ENCODE peak calls at places on chromosomes 1 and 21, in eight cellular contexts. H is thyroid gland, M is B cell, Q is AG09309, N is thoracic aorta, P is WTC11, U is psoas muscle, I is transverse colon. R is an unnamed sample.
A peak's percentile ranks its signal among the peaks of the same experiment; 100 is the strongest.

GRCh38 chr21:30713786-30714185 is 4.8 kb downstream of the KRTAP21-3 start:
- DNase-seq in H (no peak), M (no peak), Q (no peak), N (no peak), P (no peak), U (no peak), I (no peak), R (no peak)

GRCh38 chr1:19360026-19360813 is 48.1 kb downstream of the SLC66A1 start:
- DNase-seq in H (no peak), M (no peak), Q (no peak), N (no peak), P (no peak), U (no peak), I (no peak), R (no peak)

GRCh38 chr1:227174136-227174535 is 144.2 kb downstream of the CDC42BPA start:
- DNase-seq in H (no peak), M (no peak), Q (peak; percentile 53), N (no peak), P (no peak), U (no peak), I (no peak), R (no peak)

GRCh38 chr1:50139339-50139738 is 30.6 kb downstream of the ELAVL4 start:
- DNase-seq in H (no peak), M (no peak), Q (no peak), N (no peak), P (no peak), U (no peak), I (no peak), R (no peak)

GRCh38 chr21:35423694-35424093 is 374.6 kb upstream of the RUNX1 start:
- DNase-seq in H (no peak), M (no peak), Q (no peak), N (no peak), P (no peak), U (no peak), I (no peak), R (no peak)

GRCh38 chr1:9985001-9985400 is 12.0 kb upstream of the RBP7 start:
- DNase-seq in H (no peak), M (no peak), Q (no peak), N (no peak), P (no peak), U (no peak), I (no peak), R (no peak)

GRCh38 chr1:169102567-169102966 is 3.9 kb upstream of the ATP1B1 start:
- DNase-seq in H (peak; percentile 85), M (no peak), Q (no peak), N (no peak), P (no peak), U (no peak), I (peak; percentile 17), R (no peak)

GRCh38 chr1:153663211-153663610 is 4.7 kb downstream of the SNAPIN start:
- DNase-seq in H (no peak), M (no peak), Q (no peak), N (no peak), P (no peak), U (no peak), I (no peak), R (no peak)

GRCh38 chr1:221881805-221882581 is 140.1 kb upstream of the DUSP10 start:
- DNase-seq in H (no peak), M (no peak), Q (no peak), N (no peak), P (no peak), U (no peak), I (no peak), R (no peak)

GRCh38 chr1:236685917-236686814 is at the start of gene ACTN2:
- DNase-seq in H (peak; percentile 46), M (peak; percentile 71), Q (no peak), N (no peak), P (peak; percentile 68), U (peak; percentile 91), I (peak; percentile 40), R (peak; percentile 16)

GRCh38 chr21:44510508-44511218 is 29.3 kb downstream of the KRTAP10-1 start:
- DNase-seq in H (peak; percentile 77), M (peak; percentile 91), Q (no peak), N (no peak), P (peak; percentile 82), U (peak; percentile 60), I (peak; percentile 75), R (peak; percentile 78)

GRCh38 chr1:53014791-53015507 is 47.1 kb upstream of the PODN start:
- DNase-seq in H (peak; percentile 79), M (peak; percentile 75), Q (peak; percentile 77), N (peak; percentile 11), P (peak; percentile 61), U (peak; percentile 65), I (peak; percentile 85), R (peak; percentile 40)

GRCh38 chr1:197065549-197065948 is 1.5 kb downstream of the F13B start:
- DNase-seq in H (no peak), M (no peak), Q (peak; percentile 38), N (no peak), P (no peak), U (no peak), I (no peak), R (no peak)

GRCh38 chr1:16158025-16158424 is 2.2 kb upstream of the EPHA2 start:
- DNase-seq in H (no peak), M (no peak), Q (no peak), N (no peak), P (no peak), U (no peak), I (no peak), R (no peak)

GRCh38 chr1:235495030-235495429 is 9.2 kb downstream of the B3GALNT2 start:
- DNase-seq in H (no peak), M (no peak), Q (no peak), N (no peak), P (no peak), U (no peak), I (no peak), R (no peak)

GRCh38 chr1:91856996-91857395 is 29.0 kb downstream of the TGFBR3 start:
- DNase-seq in H (no peak), M (no peak), Q (peak; percentile 17), N (no peak), P (no peak), U (no peak), I (no peak), R (no peak)

GRCh38 chr1:6965062-6965913 is 180.0 kb downstream of the CAMTA1 start:
- DNase-seq in H (no peak), M (no peak), Q (no peak), N (no peak), P (no peak), U (no peak), I (no peak), R (no peak)

GRCh38 chr1:46595127-46595526 is 8.9 kb downstream of the MKNK1 start:
- DNase-seq in H (no peak), M (no peak), Q (no peak), N (no peak), P (no peak), U (peak; percentile 79), I (peak; percentile 57), R (no peak)

DNA sequence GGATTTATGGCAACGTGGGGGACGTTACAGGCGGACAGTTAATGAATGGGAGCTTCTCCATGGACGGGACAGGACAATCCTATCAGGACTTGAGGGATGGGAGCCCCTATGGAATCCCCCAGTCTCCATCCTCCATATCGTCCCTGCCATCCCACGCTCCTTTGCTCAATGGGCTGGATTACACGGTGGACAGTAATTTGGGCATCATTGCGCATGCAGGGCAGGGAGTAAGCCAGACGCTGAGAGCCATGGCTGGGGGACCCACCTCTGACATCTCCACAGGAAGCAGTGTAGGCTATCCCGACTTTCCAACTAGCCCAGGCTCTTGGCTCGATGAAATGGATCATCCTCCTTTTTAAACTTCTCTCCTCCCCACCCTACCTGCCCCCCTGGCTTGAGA is 44.2 kb downstream of the LHX4 start:
- DNase-seq in H (no peak), M (no peak), Q (no peak), N (no peak), P (no peak), U (no peak), I (no peak), R (no peak)
- TF ChIP-seq CTCF in H (no peak), M (no peak), Q (no peak), N (no peak), P (no peak), U (no peak), I (no peak), R (no peak)

GRCh38 chr21:17269760-17270159 is 243.1 kb upstream of the CXADR start:
- DNase-seq in H (no peak), M (no peak), Q (no peak), N (no peak), P (no peak), U (no peak), I (no peak), R (no peak)

DNA sequence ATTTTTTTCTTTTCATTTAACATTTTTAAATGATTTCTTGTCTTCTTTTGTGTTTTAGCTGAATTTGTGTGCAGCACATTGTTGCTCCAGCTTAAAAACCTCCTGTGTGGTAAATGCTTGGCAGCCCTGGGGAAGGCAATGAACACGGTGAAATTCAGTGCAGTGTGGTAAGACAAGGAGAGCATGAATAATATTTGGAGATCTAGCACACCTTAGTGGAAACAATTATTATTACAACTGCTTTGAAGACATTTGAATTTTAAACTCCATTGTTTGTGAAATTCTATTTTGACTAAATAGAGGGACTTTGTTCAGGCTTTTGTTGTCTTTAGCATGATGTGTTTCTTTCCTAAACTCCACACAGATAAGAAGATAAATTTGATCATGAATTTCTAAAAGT is 242.6 kb upstream of the CXADR start:
- DNase-seq in H (peak; percentile 41), M (no peak), Q (peak; percentile 17), N (no peak), P (no peak), U (no peak), I (no peak), R (no peak)
- TF ChIP-seq CTCF in H (peak; percentile 21), M (no peak), Q (no peak), N (peak; percentile 56), P (no peak), U (peak; percentile 58), I (peak; percentile 38), R (no peak)

DNA sequence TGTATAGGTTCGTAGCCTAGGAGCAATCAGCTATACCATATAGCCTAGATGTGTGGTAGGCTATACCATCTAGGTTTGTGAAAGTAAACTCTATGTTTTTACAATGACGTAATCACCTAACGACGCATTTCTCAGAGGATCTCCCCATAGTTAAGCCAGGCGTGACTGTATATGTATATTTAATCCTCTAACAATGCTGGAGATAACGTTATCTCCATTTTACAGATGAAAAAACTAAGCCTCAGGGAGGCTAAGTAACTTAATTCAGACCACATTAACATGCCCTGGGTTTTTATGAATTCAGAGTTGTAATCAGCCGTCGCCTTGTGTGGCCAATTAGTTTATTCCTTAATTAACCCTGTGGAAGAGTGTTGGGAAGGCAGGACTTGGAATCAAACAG is 107.7 kb upstream of the PLXNA2 start:
- DNase-seq in H (no peak), M (no peak), Q (no peak), N (no peak), P (no peak), U (no peak), I (no peak), R (no peak)
- TF ChIP-seq CTCF in H (no peak), M (no peak), Q (no peak), N (no peak), P (no peak), U (no peak), I (no peak), R (no peak)

DNA sequence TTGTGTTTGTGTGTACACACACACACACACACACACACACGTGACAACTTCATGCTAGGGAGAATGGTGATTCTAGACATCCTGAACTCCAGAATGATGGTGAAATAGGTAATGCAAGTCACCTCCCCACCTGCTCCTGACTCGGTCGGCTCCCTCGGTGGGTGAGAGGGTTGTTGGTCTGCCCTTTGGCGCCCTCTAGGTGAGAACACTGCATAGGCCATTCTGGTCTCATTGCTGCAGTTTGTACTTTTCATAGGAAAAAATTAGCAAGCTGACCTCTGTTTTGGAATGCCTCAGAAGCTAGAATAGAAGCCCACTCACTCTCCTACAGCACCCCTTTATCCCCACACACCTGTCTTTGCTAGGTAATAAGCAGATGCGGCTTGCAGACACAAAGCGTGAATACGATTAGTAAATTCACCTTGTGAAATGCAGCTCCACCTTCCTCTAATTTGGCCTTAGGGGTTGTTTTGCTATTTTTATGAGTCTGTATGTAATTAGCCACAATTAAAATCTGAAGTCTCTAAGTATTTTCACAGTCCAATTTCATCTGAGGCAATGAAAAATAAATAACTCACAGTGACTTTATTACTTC is 130.0 kb upstream of the KCNJ15 start:
- DNase-seq in H (peak; percentile 76), M (no peak), Q (no peak), N (no peak), P (peak; percentile 83), U (peak; percentile 62), I (peak; percentile 45), R (no peak)
- TF ChIP-seq CTCF in H (peak; percentile 58), M (peak; percentile 47), Q (peak; percentile 93), N (peak; percentile 78), P (peak; percentile 70), U (peak; percentile 62), I (peak; percentile 63), R (peak; percentile 42)